ENCODE peak calls at places on chromosomes 16 and 17, in four cellular contexts. K, D, P and W are unnamed samples.

GRCh38 chr17:83012873-83013778 is 66.3 kb upstream of the METRNL start:
- DNase-seq in K (no peak), D (peak), P (peak), W (peak)

GRCh38 chr16:49493836-49494235 is 120.2 kb downstream of the C16orf78 start:
- DNase-seq in K (peak), D (no peak), P (no peak), W (no peak)

GRCh38 chr16:31375231-31375630 is 17.9 kb upstream of the ITGAD start:
- DNase-seq in K (no peak), D (no peak), P (no peak), W (no peak)

GRCh38 chr17:49987681-49988441 is 7.2 kb downstream of the DLX3 start:
- DNase-seq in K (peak), D (no peak), P (no peak), W (peak)

GRCh38 chr17:61442878-61443474 is 9.2 kb upstream of the TBX4 start:
- DNase-seq in K (no peak), D (no peak), P (no peak), W (no peak)

GRCh38 chr17:74274060-74274702 is at the start of gene DNAI2:
- DNase-seq in K (no peak), D (no peak), P (no peak), W (no peak)

GRCh38 chr17:17280613-17281549 is at the start of gene COPS3:
- DNase-seq in K (peak), D (peak), P (peak), W (peak)

GRCh38 chr17:40548982-40549680 is 16.1 kb downstream of the CCR7 start:
- DNase-seq in K (no peak), D (peak), P (peak), W (peak)

GRCh38 chr17:27665549-27665948 is 34.6 kb downstream of the LGALS9 start:
- DNase-seq in K (no peak), D (no peak), P (no peak), W (no peak)

GRCh38 chr16:66581246-66581952 is 2.1 kb downstream of the CMTM2 start:
- DNase-seq in K (no peak), D (peak), P (no peak), W (no peak)
- TF ChIP-seq CTCF in K (no peak), D (no peak), P (no peak), W (no peak)

GRCh38 chr17:73251871-73252270 is 9.8 kb downstream of the CPSF4L start:
- DNase-seq in K (no peak), D (no peak), P (no peak), W (no peak)

GRCh38 chr17:73250851-73251640 is 10.6 kb downstream of the CPSF4L start:
- DNase-seq in K (no peak), D (no peak), P (no peak), W (no peak)

GRCh38 chr17:73248532-73248931 is 13.1 kb downstream of the CPSF4L start:
- DNase-seq in K (no peak), D (no peak), P (no peak), W (no peak)

GRCh38 chr17:73249700-73250099 is 12.0 kb downstream of the CPSF4L start:
- DNase-seq in K (no peak), D (no peak), P (no peak), W (no peak)

GRCh38 chr17:73247728-73248127 is 14.0 kb downstream of the CPSF4L start:
- DNase-seq in K (no peak), D (no peak), P (peak), W (no peak)
- TF ChIP-seq CTCF in K (peak), D (peak), P (peak), W (peak)

DNA sequence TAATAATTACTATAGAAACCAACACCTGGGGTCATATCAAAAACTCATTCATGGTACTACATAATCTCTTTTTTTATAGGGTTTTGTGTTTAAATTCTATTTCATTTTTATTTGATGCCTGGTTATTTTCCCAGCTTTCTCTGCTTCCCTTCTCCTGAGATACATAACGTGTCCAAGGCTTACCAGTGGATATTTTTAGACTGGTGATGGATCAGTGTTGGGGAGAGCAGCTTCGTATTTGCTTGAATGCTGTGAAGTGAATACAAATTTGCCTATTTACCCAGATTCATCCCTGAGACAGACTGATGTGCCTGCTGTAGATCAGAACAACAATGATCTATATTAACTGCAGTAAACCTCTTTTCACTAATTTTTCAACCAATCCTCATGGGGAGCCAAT is 43.2 kb upstream of the FOXJ1 start:
- DNase-seq in K (no peak), D (no peak), P (no peak), W (no peak)
- TF ChIP-seq CTCF in K (no peak), D (no peak), P (no peak), W (no peak)

GRCh38 chr17:42797067-42798007 is 1.2 kb downstream of the COA3 start:
- DNase-seq in K (no peak), D (no peak), P (no peak), W (no peak)

GRCh38 chr17:42798011-42798382 is 507 bp downstream of the COA3 start:
- DNase-seq in K (no peak), D (no peak), P (no peak), W (no peak)

GRCh38 chr17:42795465-42795864 is 3.0 kb downstream of the COA3 start:
- DNase-seq in K (no peak), D (no peak), P (no peak), W (no peak)

GRCh38 chr17:42796066-42796758 is 2.3 kb downstream of the COA3 start:
- DNase-seq in K (no peak), D (no peak), P (no peak), W (no peak)

GRCh38 chr17:42798383-42799380 is at the start of the genes CNTD1 and COA3:
- DNase-seq in K (peak), D (peak), P (peak), W (peak)
- TF ChIP-seq CTCF in K (no peak), D (peak), P (no peak), W (peak)

DNA sequence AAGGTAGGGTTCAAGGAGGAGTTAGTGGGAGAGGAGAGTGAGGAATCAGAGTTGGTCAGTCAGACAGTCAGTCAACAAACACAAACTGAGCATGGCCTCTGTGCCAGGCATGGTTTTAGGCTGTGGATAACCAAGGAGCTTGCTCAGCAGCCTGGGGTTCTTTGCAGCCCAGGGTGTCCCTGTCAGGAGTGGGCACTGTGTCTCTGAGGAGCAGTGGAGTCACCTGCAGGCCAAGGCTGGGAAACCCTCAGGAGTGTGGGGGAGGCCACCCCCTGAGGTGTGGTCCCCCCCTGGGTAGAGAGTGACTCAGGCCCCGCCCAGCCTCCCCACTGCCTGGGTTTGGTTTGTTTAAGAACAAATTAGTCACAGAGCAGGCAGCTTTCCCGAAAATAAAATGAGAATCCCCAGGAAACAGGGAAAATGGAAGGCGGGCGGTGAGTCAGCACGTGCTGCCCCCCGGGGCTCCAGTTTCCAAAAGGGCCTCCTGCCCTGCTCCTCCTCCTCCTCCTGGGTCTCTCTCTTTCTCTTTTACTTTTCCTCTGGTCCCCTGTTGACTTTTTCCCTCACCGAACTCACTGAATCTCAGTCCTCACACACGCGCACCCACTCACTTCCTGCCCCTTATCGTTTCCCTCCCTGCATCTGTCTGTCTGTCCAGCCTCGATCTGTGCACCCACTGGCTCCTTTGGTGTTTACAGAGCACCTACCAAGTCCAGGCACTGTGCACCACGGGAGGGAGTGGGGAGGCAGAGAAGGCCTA is 44.3 kb downstream of the SOCS3 start:
- DNase-seq in K (peak), D (peak), P (peak), W (peak)
- TF ChIP-seq CTCF in K (no peak), D (peak), P (no peak), W (peak)